ENCODE peak calls at places on chromosomes 11 and 22, in eight cellular contexts. One of them, this sample, is unnamed.

GRCh38 chr22:46075764-46076531 is 74.4 kb upstream of the PPARA start:
- DNase-seq in GM12878: no peak
- DNase-seq in suprapubic skin: peak; percentile 59
- DNase-seq in A549: no peak
- DNase-seq in SK-N-SH: no peak
- DNase-seq in stomach: peak; percentile 24
- DNase-seq in ovary: peak; percentile 54
- DNase-seq in upper lobe of left lung: peak; percentile 15
- DNase-seq in this sample: no peak

GRCh38 chr11:854601-855342 is 12.1 kb downstream of the TSPAN4 start:
- DNase-seq in A549: no peak
- DNase-seq in ovary: no peak
- DNase-seq in suprapubic skin: no peak
- DNase-seq in upper lobe of left lung: peak; percentile 78
- DNase-seq in stomach: no peak
- DNase-seq in GM12878: no peak
- DNase-seq in SK-N-SH: no peak
- DNase-seq in this sample: no peak

GRCh38 chr11:35826949-35827348 is 116.9 kb upstream of the LDLRAD3 start:
- DNase-seq in A549: no peak
- DNase-seq in GM12878: no peak
- DNase-seq in stomach: no peak
- DNase-seq in suprapubic skin: no peak
- DNase-seq in SK-N-SH: no peak
- DNase-seq in upper lobe of left lung: no peak
- DNase-seq in ovary: no peak
- DNase-seq in this sample: no peak

GRCh38 chr22:29245626-29246385 is 22.0 kb downstream of the RHBDD3 start:
- DNase-seq in suprapubic skin: no peak
- DNase-seq in A549: peak; percentile 55
- DNase-seq in upper lobe of left lung: no peak
- DNase-seq in ovary: peak; percentile 82
- DNase-seq in stomach: peak; percentile 81
- DNase-seq in GM12878: no peak
- DNase-seq in SK-N-SH: peak; percentile 84
- DNase-seq in this sample: no peak

GRCh38 chr11:120562806-120563425 is 51.4 kb downstream of the GRIK4 start:
- DNase-seq in suprapubic skin: no peak
- DNase-seq in A549: no peak
- DNase-seq in ovary: peak; percentile 39
- DNase-seq in SK-N-SH: no peak
- DNase-seq in stomach: no peak
- DNase-seq in upper lobe of left lung: no peak
- DNase-seq in GM12878: no peak
- DNase-seq in this sample: no peak

GRCh38 chr22:39292002-39292401 is 27.4 kb downstream of the RPL3 start:
- DNase-seq in GM12878: no peak
- DNase-seq in A549: peak; percentile 48
- DNase-seq in SK-N-SH: no peak
- DNase-seq in suprapubic skin: no peak
- DNase-seq in stomach: no peak
- DNase-seq in upper lobe of left lung: peak; percentile 87
- DNase-seq in ovary: no peak
- DNase-seq in this sample: no peak

GRCh38 chr11:62573006-62573591 is 592 bp downstream of the EEF1G start:
- DNase-seq in ovary: no peak
- DNase-seq in SK-N-SH: peak; percentile 34
- DNase-seq in A549: no peak
- DNase-seq in stomach: no peak
- DNase-seq in GM12878: no peak
- DNase-seq in suprapubic skin: no peak
- DNase-seq in upper lobe of left lung: no peak
- DNase-seq in this sample: no peak

GRCh38 chr11:98940913-98941312 is 79.8 kb upstream of the CNTN5 start:
- DNase-seq in SK-N-SH: no peak
- DNase-seq in A549: no peak
- DNase-seq in GM12878: no peak
- DNase-seq in stomach: no peak
- DNase-seq in suprapubic skin: no peak
- DNase-seq in upper lobe of left lung: no peak
- DNase-seq in ovary: no peak
- DNase-seq in this sample: no peak

GRCh38 chr22:22816171-22816514 is 71.5 kb upstream of the IGLL5 start:
- DNase-seq in upper lobe of left lung: no peak
- DNase-seq in SK-N-SH: no peak
- DNase-seq in suprapubic skin: no peak
- DNase-seq in stomach: no peak
- DNase-seq in ovary: no peak
- DNase-seq in A549: no peak
- DNase-seq in GM12878: no peak
- DNase-seq in this sample: peak; percentile 81

GRCh38 chr22:25351631-25352293 is 132.3 kb downstream of the CRYBB2 start:
- DNase-seq in GM12878: no peak
- DNase-seq in stomach: peak; percentile 21
- DNase-seq in ovary: no peak
- DNase-seq in A549: no peak
- DNase-seq in upper lobe of left lung: peak; percentile 31
- DNase-seq in SK-N-SH: no peak
- DNase-seq in suprapubic skin: peak; percentile 49
- DNase-seq in this sample: no peak

GRCh38 chr11:129323896-129324522 is 51.6 kb upstream of the BARX2 start:
- DNase-seq in A549: peak; percentile 47
- DNase-seq in upper lobe of left lung: no peak
- DNase-seq in SK-N-SH: no peak
- DNase-seq in stomach: peak; percentile 43
- DNase-seq in suprapubic skin: peak; percentile 65
- DNase-seq in ovary: no peak
- DNase-seq in GM12878: no peak
- DNase-seq in this sample: no peak

GRCh38 chr11:409008-409599 is 5.7 kb downstream of the SIGIRR start:
- DNase-seq in SK-N-SH: no peak
- DNase-seq in upper lobe of left lung: peak; percentile 47
- DNase-seq in GM12878: no peak
- DNase-seq in suprapubic skin: no peak
- DNase-seq in A549: no peak
- DNase-seq in stomach: no peak
- DNase-seq in ovary: no peak
- DNase-seq in this sample: no peak

GRCh38 chr11:122159173-122159701 is 43.2 kb upstream of the BLID start:
- DNase-seq in A549: peak; percentile 23
- DNase-seq in ovary: peak; percentile 50
- DNase-seq in upper lobe of left lung: no peak
- DNase-seq in suprapubic skin: no peak
- DNase-seq in SK-N-SH: peak; percentile 9
- DNase-seq in GM12878: no peak
- DNase-seq in stomach: no peak
- DNase-seq in this sample: no peak

GRCh38 chr22:39205344-39206021 is 39.3 kb downstream of the PDGFB start:
- DNase-seq in GM12878: no peak
- DNase-seq in SK-N-SH: no peak
- DNase-seq in stomach: no peak
- DNase-seq in ovary: no peak
- DNase-seq in A549: peak; percentile 65
- DNase-seq in upper lobe of left lung: no peak
- DNase-seq in suprapubic skin: peak; percentile 41
- DNase-seq in this sample: no peak

GRCh38 chr11:72684236-72684912 is 10.2 kb upstream of the PDE2A start:
- DNase-seq in upper lobe of left lung: peak; percentile 76
- DNase-seq in ovary: no peak
- DNase-seq in GM12878: no peak
- DNase-seq in suprapubic skin: peak; percentile 82
- DNase-seq in SK-N-SH: peak; percentile 76
- DNase-seq in stomach: peak; percentile 68
- DNase-seq in A549: peak; percentile 76
- DNase-seq in this sample: peak; percentile 93

GRCh38 chr11:93131709-93132108 is 66.1 kb downstream of the SLC36A4 start:
- DNase-seq in suprapubic skin: no peak
- DNase-seq in A549: peak; percentile 14
- DNase-seq in ovary: no peak
- DNase-seq in GM12878: no peak
- DNase-seq in upper lobe of left lung: no peak
- DNase-seq in SK-N-SH: no peak
- DNase-seq in stomach: no peak
- DNase-seq in this sample: no peak
- TF ChIP-seq EP300 in suprapubic skin: no peak
- TF ChIP-seq EP300 in A549: no peak
- TF ChIP-seq EP300 in ovary: no peak
- TF ChIP-seq EP300 in GM12878: no peak
- TF ChIP-seq EP300 in upper lobe of left lung: no peak
- TF ChIP-seq EP300 in SK-N-SH: no peak
- TF ChIP-seq EP300 in stomach: no peak
- TF ChIP-seq EP300 in this sample: no peak

GRCh38 chr11:88229303-88229702 is 54.1 kb upstream of the RAB38 start:
- DNase-seq in stomach: no peak
- DNase-seq in suprapubic skin: no peak
- DNase-seq in ovary: no peak
- DNase-seq in upper lobe of left lung: no peak
- DNase-seq in GM12878: no peak
- DNase-seq in A549: no peak
- DNase-seq in SK-N-SH: no peak
- DNase-seq in this sample: no peak
- H3K27ac ChIP-seq in stomach: no peak overlapping the region
- H3K27ac ChIP-seq in suprapubic skin: no peak overlapping the region
- H3K27ac ChIP-seq in ovary: no peak overlapping the region
- H3K27ac ChIP-seq in upper lobe of left lung: no peak overlapping the region
- H3K27ac ChIP-seq in GM12878: no peak overlapping the region
- H3K27ac ChIP-seq in A549: no peak overlapping the region
- H3K27ac ChIP-seq in SK-N-SH: no peak overlapping the region
- H3K27ac ChIP-seq in this sample: no peak overlapping the region

GRCh38 chr22:49904040-49904369 is 14.2 kb downstream of the ALG12 start:
- DNase-seq in A549: no peak
- DNase-seq in upper lobe of left lung: peak; percentile 61
- DNase-seq in GM12878: no peak
- DNase-seq in SK-N-SH: no peak
- DNase-seq in suprapubic skin: no peak
- DNase-seq in stomach: no peak
- DNase-seq in ovary: no peak
- DNase-seq in this sample: no peak
- TF ChIP-seq EP300 in A549: no peak
- TF ChIP-seq EP300 in upper lobe of left lung: no peak
- TF ChIP-seq EP300 in GM12878: no peak
- TF ChIP-seq EP300 in SK-N-SH: no peak
- TF ChIP-seq EP300 in suprapubic skin: no peak
- TF ChIP-seq EP300 in stomach: no peak
- TF ChIP-seq EP300 in ovary: no peak
- TF ChIP-seq EP300 in this sample: no peak

DNA sequence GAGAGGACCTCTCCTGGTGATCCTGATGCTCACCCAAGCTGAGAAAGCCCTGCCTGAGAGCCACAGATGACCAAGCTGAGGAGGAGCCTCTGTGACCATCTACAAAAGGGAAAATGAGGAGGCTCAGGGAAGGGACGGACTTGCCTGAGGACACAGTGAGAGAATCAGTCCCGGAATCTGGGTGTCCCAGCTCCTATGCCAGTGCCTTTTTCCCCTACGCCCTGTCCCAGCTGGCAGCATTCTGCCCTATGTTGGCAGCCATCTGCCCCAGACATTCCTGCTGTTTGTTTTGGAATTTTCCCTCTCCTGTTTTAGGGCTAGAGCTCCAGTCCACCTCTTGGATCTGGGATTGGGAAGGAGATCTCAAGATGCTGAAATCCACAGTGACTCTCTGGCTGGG is 54.6 kb downstream of the C11orf58 start:
- DNase-seq in upper lobe of left lung: no peak
- DNase-seq in SK-N-SH: no peak
- DNase-seq in suprapubic skin: no peak
- DNase-seq in GM12878: no peak
- DNase-seq in A549: no peak
- DNase-seq in ovary: no peak
- DNase-seq in stomach: no peak
- DNase-seq in this sample: no peak
- H3K27ac ChIP-seq in upper lobe of left lung: no peak overlapping the region
- H3K27ac ChIP-seq in SK-N-SH: no peak overlapping the region
- H3K27ac ChIP-seq in suprapubic skin: no peak overlapping the region
- H3K27ac ChIP-seq in GM12878: no peak overlapping the region
- H3K27ac ChIP-seq in A549: peak overlapping the region; percentile 61
- H3K27ac ChIP-seq in ovary: no peak overlapping the region
- H3K27ac ChIP-seq in stomach: peak overlapping the region; percentile 73
- H3K27ac ChIP-seq in this sample: no peak overlapping the region

DNA sequence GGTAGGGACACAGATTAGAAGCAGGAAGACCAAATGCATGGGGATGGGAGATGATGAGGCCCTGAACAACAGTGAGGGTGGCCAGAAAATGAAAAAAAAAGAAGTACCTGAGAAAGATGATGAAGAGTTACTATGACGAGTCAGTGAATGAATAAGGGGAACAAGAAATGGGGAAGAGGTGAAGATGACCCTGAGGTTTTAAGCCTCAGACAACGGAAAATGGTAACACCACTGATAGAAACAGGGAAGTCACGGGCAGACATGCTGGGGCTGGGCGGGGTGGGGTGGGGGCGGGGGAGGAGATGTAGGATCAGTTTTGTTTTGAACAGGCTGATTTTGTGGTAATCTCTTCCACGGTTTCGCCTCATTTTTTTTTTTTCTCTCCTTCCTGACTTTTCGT is 205.1 kb upstream of the CADM1 start:
- DNase-seq in A549: no peak
- DNase-seq in SK-N-SH: no peak
- DNase-seq in GM12878: peak; percentile 28
- DNase-seq in ovary: no peak
- DNase-seq in suprapubic skin: no peak
- DNase-seq in stomach: no peak
- DNase-seq in upper lobe of left lung: no peak
- DNase-seq in this sample: no peak
- TF ChIP-seq EP300 in A549: no peak
- TF ChIP-seq EP300 in SK-N-SH: no peak
- TF ChIP-seq EP300 in GM12878: no peak
- TF ChIP-seq EP300 in ovary: no peak
- TF ChIP-seq EP300 in suprapubic skin: no peak
- TF ChIP-seq EP300 in stomach: no peak
- TF ChIP-seq EP300 in upper lobe of left lung: no peak
- TF ChIP-seq EP300 in this sample: no peak

DNA sequence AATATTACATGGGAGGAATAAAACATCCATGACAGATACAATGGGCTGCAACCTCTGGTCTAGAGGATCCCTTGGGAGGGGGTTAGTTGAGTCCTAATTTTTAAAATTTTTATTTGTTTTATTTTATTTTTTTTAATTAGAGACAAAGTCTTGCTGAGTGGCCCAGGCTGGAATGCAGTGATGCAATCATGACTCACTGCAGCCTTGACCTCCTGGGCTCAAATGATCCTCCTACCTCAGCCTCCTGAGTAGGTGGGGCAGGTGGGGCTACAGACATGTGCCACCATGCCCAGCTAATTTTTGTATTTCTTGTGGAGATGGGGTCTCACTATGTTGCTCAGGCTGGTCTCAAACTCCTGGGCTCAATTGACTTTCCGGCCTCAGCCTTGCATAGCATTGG is 43.1 kb downstream of the FDX1 start:
- DNase-seq in ovary: no peak
- DNase-seq in GM12878: no peak
- DNase-seq in stomach: no peak
- DNase-seq in SK-N-SH: no peak
- DNase-seq in upper lobe of left lung: no peak
- DNase-seq in A549: no peak
- DNase-seq in suprapubic skin: no peak
- DNase-seq in this sample: no peak
- H3K27ac ChIP-seq in ovary: no peak overlapping the region
- H3K27ac ChIP-seq in GM12878: no peak overlapping the region
- H3K27ac ChIP-seq in stomach: no peak overlapping the region
- H3K27ac ChIP-seq in SK-N-SH: no peak overlapping the region
- H3K27ac ChIP-seq in upper lobe of left lung: no peak overlapping the region
- H3K27ac ChIP-seq in A549: peak overlapping the region; percentile 26
- H3K27ac ChIP-seq in suprapubic skin: no peak overlapping the region
- H3K27ac ChIP-seq in this sample: no peak overlapping the region

GRCh38 chr22:35375031-35375430 is 5.9 kb upstream of the HMOX1 start:
- DNase-seq in SK-N-SH: no peak
- DNase-seq in stomach: no peak
- DNase-seq in ovary: no peak
- DNase-seq in A549: no peak
- DNase-seq in GM12878: no peak
- DNase-seq in upper lobe of left lung: no peak
- DNase-seq in suprapubic skin: no peak
- DNase-seq in this sample: no peak
- TF ChIP-seq EP300 in SK-N-SH: no peak
- TF ChIP-seq EP300 in stomach: no peak
- TF ChIP-seq EP300 in ovary: no peak
- TF ChIP-seq EP300 in A549: no peak
- TF ChIP-seq EP300 in GM12878: no peak
- TF ChIP-seq EP300 in upper lobe of left lung: no peak
- TF ChIP-seq EP300 in suprapubic skin: no peak
- TF ChIP-seq EP300 in this sample: no peak